ENCODE peak calls at places on chromosomes 5 and 9, in eight cellular contexts. X is bronchial epithelial cell, I is cardiac fibroblast, O is OCI-LY7, N is AG10803, B is astrocyte, G is mammary epithelial cell, D is lower leg skin. U is an unnamed sample.

GRCh38 chr5:73066466-73066865 is 53.9 kb upstream of the TMEM171 start:
- DNase-seq in D (no peak), G (peak; percentile 78), O (no peak), X (no peak), B (peak; percentile 78), N (peak; percentile 82), I (peak; percentile 83), U (peak; percentile 32)

GRCh38 chr5:82019342-82020138 is 47.7 kb downstream of the ATG10 start:
- DNase-seq in O (no peak), B (no peak), G (no peak), I (no peak), D (no peak), N (no peak), X (no peak), U (peak; percentile 17)

GRCh38 chr9:137493163-137494103 is 34.3 kb upstream of the NSMF start:
- DNase-seq in N (no peak), G (no peak), D (no peak), X (no peak), O (no peak), I (no peak), B (no peak), U (no peak)

GRCh38 chr9:131630206-131630831 is 85.0 kb downstream of the PRRT1B start:
- DNase-seq in N (no peak), O (no peak), B (no peak), X (peak; percentile 40), D (no peak), G (peak; percentile 20), I (no peak), U (no peak)

GRCh38 chr5:94081088-94081487 is 339.7 kb upstream of the POU5F2 start:
- DNase-seq in D (no peak), I (no peak), X (no peak), O (no peak), N (no peak), G (no peak), B (no peak), U (no peak)

GRCh38 chr5:55176176-55176818 is 3.3 kb upstream of the CDC20B start:
- DNase-seq in G (peak; percentile 53), O (peak; percentile 24), N (no peak), I (no peak), B (no peak), X (peak; percentile 23), D (no peak), U (no peak)

GRCh38 chr5:9233712-9234111 is 312.2 kb downstream of the SEMA5A start:
- DNase-seq in G (no peak), B (peak; percentile 43), O (no peak), D (no peak), I (peak; percentile 12), N (peak; percentile 71), X (no peak), U (peak; percentile 53)

GRCh38 chr5:115461506-115462290 is 82.9 kb downstream of the FEM1C start:
- DNase-seq in D (no peak), N (peak; percentile 75), O (no peak), G (peak; percentile 97), I (peak; percentile 92), B (peak; percentile 92), X (peak; percentile 94), U (peak; percentile 76)

GRCh38 chr9:27487128-27487527 is 37.0 kb upstream of the IFNK start:
- DNase-seq in O (no peak), I (no peak), D (no peak), X (no peak), N (peak; percentile 31), B (no peak), G (no peak), U (no peak)

GRCh38 chr9:117938086-117938485 is 233.9 kb downstream of the TLR4 start:
- DNase-seq in X (no peak), B (peak; percentile 3), O (no peak), D (no peak), I (no peak), N (no peak), G (no peak), U (no peak)

GRCh38 chr5:135359374-135360165 is 39.5 kb downstream of the MACROH2A1 start:
- DNase-seq in D (no peak), X (no peak), N (no peak), G (no peak), I (no peak), O (no peak), B (no peak), U (no peak)

GRCh38 chr9:124818431-124819281 is 34.6 kb upstream of the WDR38 start:
- DNase-seq in I (no peak), O (peak; percentile 62), X (peak; percentile 93), G (peak; percentile 96), B (peak; percentile 60), N (no peak), D (no peak), U (peak; percentile 37)

GRCh38 chr5:55232985-55233928 is at the start of gene CCNO:
- DNase-seq in G (peak; percentile 90), O (peak; percentile 81), D (peak; percentile 91), B (peak; percentile 62), X (peak; percentile 72), I (peak; percentile 69), N (peak; percentile 61), U (peak; percentile 61)

GRCh38 chr9:79663299-79663698 is 91.5 kb downstream of the TLE4 start:
- DNase-seq in D (no peak), B (no peak), N (peak; percentile 51), G (no peak), X (no peak), I (peak; percentile 18), O (no peak), U (no peak)

GRCh38 chr9:21551401-21551800 is 69.3 kb upstream of the IFNE start:
- DNase-seq in O (no peak), I (peak; percentile 44), D (no peak), G (no peak), N (no peak), X (no peak), B (no peak), U (peak; percentile 51)

GRCh38 chr9:38075272-38075671 is 6.2 kb upstream of the SHB start:
- DNase-seq in N (no peak), B (no peak), X (no peak), G (no peak), I (no peak), O (no peak), D (peak; percentile 82), U (no peak)

GRCh38 chr9:130651221-130651620 is 13.2 kb upstream of the PRDM12 start:
- DNase-seq in O (no peak), G (no peak), X (no peak), B (no peak), N (no peak), D (no peak), I (no peak), U (no peak)

GRCh38 chr5:180104131-180104530 is 32.6 kb upstream of the RNF130 start:
- DNase-seq in X (no peak), I (no peak), D (peak; percentile 73), B (no peak), O (no peak), N (no peak), G (no peak), U (no peak)

GRCh38 chr5:14212838-14213237 is 69.7 kb downstream of the TRIO start:
- DNase-seq in G (no peak), O (peak; percentile 78), B (no peak), D (no peak), I (no peak), N (no peak), X (no peak), U (no peak)

GRCh38 chr9:2241461-2241874 is 226.3 kb downstream of the SMARCA2 start:
- DNase-seq in B (peak; percentile 97), N (peak; percentile 78), G (no peak), X (peak; percentile 68), D (no peak), O (peak; percentile 20), I (peak; percentile 89), U (no peak)
- H3K4me3 ChIP-seq in B (peak overlapping the region; percentile 67), N (peak overlapping the region; percentile 63), G (peak overlapping the region; percentile 22), X (peak overlapping the region; percentile 39), D (no peak overlapping the region), O (peak overlapping the region; percentile 62), I (peak overlapping the region; percentile 56), U (peak overlapping the region; percentile 56)

GRCh38 chr5:66072031-66072430 is 72.1 kb upstream of the SREK1 start:
- DNase-seq in I (no peak), N (no peak), O (no peak), B (no peak), G (no peak), X (no peak), D (no peak), U (no peak)

GRCh38 chr5:66080664-66081063 is 63.4 kb upstream of the SREK1 start:
- DNase-seq in G (no peak), X (no peak), N (peak; percentile 16), B (no peak), D (no peak), I (peak; percentile 7), O (no peak), U (peak; percentile 9)

GRCh38 chr5:66074891-66075290 is 69.2 kb upstream of the SREK1 start:
- DNase-seq in B (no peak), N (no peak), D (no peak), I (no peak), O (no peak), X (no peak), G (no peak), U (no peak)
- TF ChIP-seq CTCF in B (no peak), N (no peak), D (no peak), I (no peak), O (no peak), X (no peak), G (no peak), U (no peak)

DNA sequence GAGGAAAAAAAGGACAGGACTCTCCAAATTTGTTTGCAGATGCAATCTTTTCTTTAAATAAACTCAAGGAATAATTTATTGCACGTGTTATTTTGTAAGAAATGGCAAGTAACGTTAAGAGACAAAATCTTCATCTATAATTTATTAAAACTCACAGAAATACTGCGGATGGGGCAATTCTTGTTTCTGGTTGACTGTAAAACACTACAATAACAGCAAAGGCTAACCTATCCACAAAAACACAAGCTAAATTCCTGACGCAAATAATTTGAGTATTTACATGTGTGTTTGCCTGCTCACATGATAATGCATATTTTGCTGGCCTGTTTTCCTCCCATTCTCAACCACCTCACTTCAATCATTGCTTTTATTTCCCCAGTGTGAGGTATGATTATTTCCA is 619.4 kb downstream of the PDE4D start:
- DNase-seq in B (no peak), O (no peak), N (no peak), X (no peak), D (no peak), I (no peak), G (no peak), U (no peak)
- H3K4me3 ChIP-seq in B (no peak overlapping the region), O (no peak overlapping the region), N (no peak overlapping the region), X (no peak overlapping the region), D (no peak overlapping the region), I (no peak overlapping the region), G (no peak overlapping the region), U (no peak overlapping the region)

GRCh38 chr5:175797521-175798038 is 73.8 kb upstream of the CPLX2 start:
- DNase-seq in I (no peak), G (no peak), X (no peak), D (no peak), B (no peak), O (no peak), N (no peak), U (no peak)

GRCh38 chr5:175798626-175799025 is 72.8 kb upstream of the CPLX2 start:
- DNase-seq in G (no peak), O (no peak), B (no peak), I (no peak), X (no peak), D (no peak), N (no peak), U (no peak)

GRCh38 chr5:175803254-175803653 is 68.1 kb upstream of the CPLX2 start:
- DNase-seq in G (no peak), X (no peak), O (no peak), B (no peak), I (no peak), N (no peak), D (no peak), U (no peak)

GRCh38 chr5:175802361-175802760 is 69.0 kb upstream of the CPLX2 start:
- DNase-seq in D (no peak), G (peak; percentile 26), B (no peak), N (no peak), O (no peak), I (no peak), X (no peak), U (no peak)

GRCh38 chr5:175800656-175801081 is 70.7 kb upstream of the CPLX2 start:
- DNase-seq in O (no peak), X (peak; percentile 39), G (peak; percentile 66), N (peak; percentile 42), I (peak; percentile 85), B (peak; percentile 49), D (no peak), U (peak; percentile 10)
- TF ChIP-seq CTCF in O (no peak), X (no peak), G (no peak), N (no peak), I (no peak), B (no peak), D (no peak), U (no peak)